ENCODE peak calls at places on chromosomes 6 and 20, in five cellular contexts. G is H1, V is HepG2, O is K562, F is GM12878. B is an unnamed sample.

GRCh38 chr6:122749451-122750050 is 30.0 kb upstream of the FABP7 start:
- DNase-seq in G (no peak), V (no peak), O (no peak), F (no peak), B (no peak)

GRCh38 chr20:43193443-43193842 is 3.7 kb upstream of the PTPRT start:
- DNase-seq in G (no peak), V (no peak), O (no peak), F (no peak), B (no peak)

GRCh38 chr20:37534401-37535157 is 6.9 kb upstream of the BLCAP start:
- DNase-seq in G (no peak), V (peak), O (peak), F (peak), B (no peak)

GRCh38 chr6:81381382-81381916 is 371.0 kb downstream of the TENT5A start:
- DNase-seq in G (no peak), V (peak), O (no peak), F (no peak), B (no peak)

GRCh38 chr6:39048481-39049399 is at the start of gene GLP1R:
- DNase-seq in G (no peak), V (no peak), O (no peak), F (no peak), B (peak)

GRCh38 chr20:56630086-56630493 is 984 bp downstream of the TFAP2C start:
- DNase-seq in G (peak), V (no peak), O (peak), F (no peak), B (peak)

GRCh38 chr6:29531668-29532067 is 27.9 kb downstream of the UBD start:
- DNase-seq in G (no peak), V (no peak), O (no peak), F (no peak), B (no peak)

GRCh38 chr20:20969701-20970100 is 136.5 kb downstream of the LINC00237 start:
- DNase-seq in G (no peak), V (no peak), O (no peak), F (no peak), B (no peak)

GRCh38 chr6:143965503-143966171 is 42.4 kb downstream of the PLAGL1 start:
- DNase-seq in G (no peak), V (no peak), O (no peak), F (no peak), B (no peak)

GRCh38 chr20:2693286-2693995 is 861 bp downstream of the EBF4 start:
- DNase-seq in G (no peak), V (no peak), O (peak), F (no peak), B (peak)

GRCh38 chr6:157240059-157240959 is 83.0 kb downstream of the TMEM242 start:
- DNase-seq in G (no peak), V (peak), O (peak), F (no peak), B (no peak)

GRCh38 chr6:52049252-52050050 is 38.0 kb downstream of the PKHD1 start:
- DNase-seq in G (no peak), V (peak), O (peak), F (peak), B (no peak)

GRCh38 chr6:121896771-121897170 is 461.3 kb downstream of the GJA1 start:
- DNase-seq in G (no peak), V (no peak), O (no peak), F (no peak), B (no peak)

GRCh38 chr6:125140808-125141207 is 12.8 kb upstream of the TPD52L1 start:
- DNase-seq in G (no peak), V (no peak), O (no peak), F (no peak), B (no peak)

GRCh38 chr6:85641522-85641915 is 1.2 kb downstream of the SYNCRIP start:
- DNase-seq in G (no peak), V (no peak), O (peak), F (no peak), B (no peak)

GRCh38 chr6:21133902-21134301 is 459.6 kb upstream of the SOX4 start:
- DNase-seq in G (no peak), V (no peak), O (no peak), F (no peak), B (no peak)

GRCh38 chr6:151111670-151112069 is 128.1 kb upstream of the AKAP12 start:
- DNase-seq in G (no peak), V (no peak), O (no peak), F (no peak), B (no peak)
- TF ChIP-seq SP1 in G (no peak), V (no peak), O (no peak), F (no peak), B (no peak)

DNA sequence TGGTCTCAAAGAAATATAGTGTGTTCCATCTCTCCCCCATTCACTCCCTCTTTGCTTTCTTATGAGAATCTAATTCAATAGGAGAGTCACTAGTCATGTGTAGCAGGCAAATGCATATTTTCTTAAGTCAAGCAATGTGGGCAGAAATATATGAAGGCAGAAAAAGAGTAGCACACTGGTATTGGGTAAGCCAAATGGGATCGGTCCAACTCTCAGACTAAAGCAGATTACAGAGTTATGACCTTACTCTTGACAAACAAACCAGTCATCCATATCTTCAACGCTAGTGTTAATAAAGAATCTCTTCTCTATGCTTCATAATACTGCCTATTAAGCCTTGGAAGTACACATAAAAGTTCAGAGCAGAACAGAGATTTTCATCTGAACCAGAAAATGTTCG is 320.2 kb upstream of the JARID2 start:
- DNase-seq in G (no peak), V (no peak), O (no peak), F (no peak), B (no peak)
- TF ChIP-seq ATF3 in G (no peak), V (no peak), O (no peak), F (no peak), B (no peak)

GRCh38 chr20:23049933-23050838 is 714 bp upstream of the THBD start:
- DNase-seq in G (no peak), V (no peak), O (no peak), F (no peak), B (peak)
- TF ChIP-seq USF2 in G (no peak), V (no peak), O (no peak), F (no peak), B (no peak)

DNA sequence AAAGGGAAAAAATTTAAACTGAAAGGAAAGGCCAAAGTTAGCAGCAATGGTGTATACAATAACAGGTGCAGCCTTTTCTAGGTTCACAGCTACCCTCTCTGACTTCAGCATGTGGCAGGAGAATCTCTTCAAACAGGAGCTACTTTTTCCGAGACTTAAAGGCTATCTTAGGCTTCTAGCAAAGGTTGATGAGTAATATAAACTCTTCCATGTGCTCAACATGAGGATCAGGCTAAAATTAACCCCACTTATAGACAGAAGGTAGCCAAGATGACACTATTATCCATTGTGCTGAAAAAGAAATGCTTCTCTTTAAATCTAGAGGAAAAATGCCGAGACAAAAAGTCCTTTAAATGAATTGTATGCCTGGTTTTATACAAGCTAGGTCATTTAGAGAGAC is 216.6 kb upstream of the CITED2 start:
- DNase-seq in G (no peak), V (no peak), O (no peak), F (no peak), B (no peak)
- TF ChIP-seq SP1 in G (no peak), V (no peak), O (no peak), F (no peak), B (no peak)

GRCh38 chr6:158642097-158642601 is 2.4 kb downstream of the DYNLT1 start:
- DNase-seq in G (no peak), V (no peak), O (no peak), F (no peak), B (no peak)
- TF ChIP-seq ATF3 in G (no peak), V (no peak), O (no peak), F (no peak), B (no peak)

GRCh38 chr6:42545226-42545773 is 18.5 kb upstream of the UBR2 start:
- DNase-seq in G (no peak), V (no peak), O (no peak), F (no peak), B (no peak)
- TF ChIP-seq USF2 in G (no peak), V (no peak), O (no peak), F (no peak), B (no peak)

GRCh38 chr20:50224553-50225255 is 34.1 kb downstream of the CEBPB start:
- DNase-seq in G (no peak), V (no peak), O (no peak), F (no peak), B (peak)
- TF ChIP-seq SP1 in G (no peak), V (no peak), O (no peak), F (no peak), B (no peak)

GRCh38 chr6:16849280-16850210 is 88.3 kb upstream of the ATXN1 start:
- DNase-seq in G (no peak), V (peak), O (no peak), F (no peak), B (no peak)

GRCh38 chr6:16851044-16851540 is 89.8 kb upstream of the ATXN1 start:
- DNase-seq in G (no peak), V (no peak), O (no peak), F (no peak), B (no peak)

GRCh38 chr6:16846399-16846778 is 85.1 kb upstream of the ATXN1 start:
- DNase-seq in G (no peak), V (no peak), O (no peak), F (no peak), B (no peak)

GRCh38 chr6:16851758-16852157 is 90.5 kb upstream of the ATXN1 start:
- DNase-seq in G (no peak), V (no peak), O (no peak), F (peak), B (no peak)

GRCh38 chr6:16850332-16851022 is 89.2 kb upstream of the ATXN1 start:
- DNase-seq in G (no peak), V (no peak), O (no peak), F (no peak), B (no peak)
- TF ChIP-seq ATF3 in G (no peak), V (no peak), O (no peak), F (no peak), B (no peak)

GRCh38 chr6:10210052-10210451 is 204.8 kb downstream of the TFAP2A start:
- DNase-seq in G (no peak), V (no peak), O (no peak), F (no peak), B (no peak)
- TF ChIP-seq USF2 in G (no peak), V (no peak), O (no peak), F (no peak), B (no peak)

B was measured in WTC11.